ENCODE peak calls at places on chromosomes 13 and 19, in seven cellular contexts. One of them, this sample, is unnamed.

GRCh38 chr19:15269806-15270205 is 37.6 kb upstream of the EPHX3 start:
- DNase-seq in foreskin fibroblast: no peak
- DNase-seq in AG10803: no peak
- DNase-seq in WTC11: no peak
- DNase-seq in glutamatergic neuron: no peak
- DNase-seq in uterus: no peak
- DNase-seq in astrocyte of the spinal cord: no peak
- DNase-seq in this sample: no peak

GRCh38 chr13:46757640-46758039 is 39.3 kb downstream of the ESD start:
- DNase-seq in uterus: no peak
- DNase-seq in AG10803: no peak
- DNase-seq in astrocyte of the spinal cord: no peak
- DNase-seq in foreskin fibroblast: no peak
- DNase-seq in WTC11: no peak
- DNase-seq in glutamatergic neuron: no peak
- DNase-seq in this sample: no peak

GRCh38 chr19:46015961-46016425 is 6.9 kb downstream of the PGLYRP1 start:
- DNase-seq in foreskin fibroblast: no peak
- DNase-seq in glutamatergic neuron: peak
- DNase-seq in astrocyte of the spinal cord: no peak
- DNase-seq in uterus: no peak
- DNase-seq in WTC11: no peak
- DNase-seq in AG10803: no peak
- DNase-seq in this sample: no peak

GRCh38 chr13:66831317-66831716 is 398.8 kb downstream of the PCDH9 start:
- DNase-seq in foreskin fibroblast: no peak
- DNase-seq in WTC11: no peak
- DNase-seq in AG10803: no peak
- DNase-seq in astrocyte of the spinal cord: no peak
- DNase-seq in glutamatergic neuron: no peak
- DNase-seq in uterus: no peak
- DNase-seq in this sample: no peak

GRCh38 chr19:50669319-50670101 is 20.3 kb downstream of the C19orf81 start:
- DNase-seq in astrocyte of the spinal cord: peak
- DNase-seq in WTC11: no peak
- DNase-seq in AG10803: peak
- DNase-seq in uterus: no peak
- DNase-seq in foreskin fibroblast: peak
- DNase-seq in glutamatergic neuron: peak
- DNase-seq in this sample: no peak

GRCh38 chr19:27861411-27861975 is 1351.5 kb downstream of the UQCRFS1 start:
- DNase-seq in uterus: no peak
- DNase-seq in foreskin fibroblast: no peak
- DNase-seq in astrocyte of the spinal cord: no peak
- DNase-seq in WTC11: no peak
- DNase-seq in AG10803: no peak
- DNase-seq in glutamatergic neuron: no peak
- DNase-seq in this sample: no peak

GRCh38 chr19:16051254-16052025 is 24.9 kb upstream of the TPM4 start:
- DNase-seq in foreskin fibroblast: no peak
- DNase-seq in WTC11: no peak
- DNase-seq in AG10803: no peak
- DNase-seq in glutamatergic neuron: no peak
- DNase-seq in astrocyte of the spinal cord: no peak
- DNase-seq in uterus: no peak
- DNase-seq in this sample: no peak

GRCh38 chr19:3292958-3293529 is 68.6 kb downstream of the CELF5 start:
- DNase-seq in WTC11: no peak
- DNase-seq in foreskin fibroblast: no peak
- DNase-seq in AG10803: no peak
- DNase-seq in uterus: no peak
- DNase-seq in astrocyte of the spinal cord: no peak
- DNase-seq in glutamatergic neuron: no peak
- DNase-seq in this sample: no peak

GRCh38 chr19:16228637-16229321 is 31.1 kb downstream of the AP1M1 start:
- DNase-seq in glutamatergic neuron: no peak
- DNase-seq in astrocyte of the spinal cord: no peak
- DNase-seq in AG10803: no peak
- DNase-seq in WTC11: no peak
- DNase-seq in uterus: no peak
- DNase-seq in foreskin fibroblast: no peak
- DNase-seq in this sample: no peak

GRCh38 chr19:39514840-39515550 is at the start of gene SELENOV:
- DNase-seq in glutamatergic neuron: peak
- DNase-seq in astrocyte of the spinal cord: no peak
- DNase-seq in WTC11: peak
- DNase-seq in AG10803: no peak
- DNase-seq in uterus: no peak
- DNase-seq in foreskin fibroblast: no peak
- DNase-seq in this sample: no peak

GRCh38 chr13:98959775-98960325 is 18.0 kb downstream of the DOCK9 start:
- DNase-seq in glutamatergic neuron: no peak
- DNase-seq in foreskin fibroblast: no peak
- DNase-seq in astrocyte of the spinal cord: no peak
- DNase-seq in WTC11: no peak
- DNase-seq in AG10803: no peak
- DNase-seq in uterus: no peak
- DNase-seq in this sample: no peak

GRCh38 chr13:27770809-27771208 is 21.5 kb upstream of the GSX1 start:
- DNase-seq in glutamatergic neuron: peak
- DNase-seq in foreskin fibroblast: no peak
- DNase-seq in AG10803: peak
- DNase-seq in WTC11: peak
- DNase-seq in astrocyte of the spinal cord: no peak
- DNase-seq in uterus: no peak
- DNase-seq in this sample: peak

GRCh38 chr19:55461974-55462628 is 659 bp upstream of the ISOC2 start:
- DNase-seq in AG10803: no peak
- DNase-seq in astrocyte of the spinal cord: peak
- DNase-seq in uterus: no peak
- DNase-seq in foreskin fibroblast: no peak
- DNase-seq in glutamatergic neuron: no peak
- DNase-seq in WTC11: no peak
- DNase-seq in this sample: no peak

GRCh38 chr13:80337011-80337688 is 3.8 kb downstream of the SPRY2 start:
- DNase-seq in astrocyte of the spinal cord: no peak
- DNase-seq in AG10803: no peak
- DNase-seq in WTC11: no peak
- DNase-seq in uterus: no peak
- DNase-seq in glutamatergic neuron: peak
- DNase-seq in foreskin fibroblast: no peak
- DNase-seq in this sample: no peak

GRCh38 chr19:34994643-34995471 is 5.3 kb upstream of the GRAMD1A start:
- DNase-seq in glutamatergic neuron: no peak
- DNase-seq in WTC11: no peak
- DNase-seq in uterus: no peak
- DNase-seq in foreskin fibroblast: no peak
- DNase-seq in AG10803: no peak
- DNase-seq in astrocyte of the spinal cord: no peak
- DNase-seq in this sample: no peak

GRCh38 chr19:54062643-54063042 is 1.1 kb downstream of the VSTM1 start:
- DNase-seq in foreskin fibroblast: no peak
- DNase-seq in uterus: no peak
- DNase-seq in AG10803: no peak
- DNase-seq in astrocyte of the spinal cord: no peak
- DNase-seq in glutamatergic neuron: no peak
- DNase-seq in WTC11: no peak
- DNase-seq in this sample: no peak

GRCh38 chr19:41541990-41542584 is 33.9 kb upstream of the CEACAM21 start:
- DNase-seq in glutamatergic neuron: peak
- DNase-seq in uterus: peak
- DNase-seq in WTC11: peak
- DNase-seq in AG10803: peak
- DNase-seq in astrocyte of the spinal cord: peak
- DNase-seq in foreskin fibroblast: no peak
- DNase-seq in this sample: peak

GRCh38 chr13:25525884-25526283 is 154.1 kb downstream of the ATP8A2 start:
- DNase-seq in AG10803: no peak
- DNase-seq in glutamatergic neuron: no peak
- DNase-seq in astrocyte of the spinal cord: no peak
- DNase-seq in WTC11: no peak
- DNase-seq in uterus: no peak
- DNase-seq in foreskin fibroblast: no peak
- DNase-seq in this sample: no peak

GRCh38 chr13:25528266-25528665 is 156.5 kb downstream of the ATP8A2 start:
- DNase-seq in foreskin fibroblast: no peak
- DNase-seq in uterus: no peak
- DNase-seq in WTC11: no peak
- DNase-seq in astrocyte of the spinal cord: no peak
- DNase-seq in glutamatergic neuron: no peak
- DNase-seq in AG10803: no peak
- DNase-seq in this sample: no peak

DNA sequence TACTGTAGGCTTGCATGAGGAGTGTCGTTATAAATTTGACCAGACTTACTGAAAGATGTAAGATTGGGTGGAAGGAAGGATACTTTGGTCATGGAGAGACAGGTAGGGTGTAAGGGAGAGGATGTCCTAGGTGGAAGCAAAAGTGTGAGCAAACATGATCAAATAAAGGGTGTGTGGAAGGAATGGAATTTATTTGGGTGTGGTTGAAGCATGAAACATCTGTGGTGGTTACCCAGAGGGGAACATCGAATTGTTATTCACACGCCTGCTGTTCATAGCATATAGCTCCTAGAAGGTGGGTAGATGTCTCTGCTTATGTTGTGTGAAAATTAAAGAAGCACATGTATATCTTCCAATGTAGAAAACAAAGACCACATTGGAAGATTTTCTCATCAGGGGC is 157.7 kb downstream of the ATP8A2 start:
- DNase-seq in uterus: no peak
- DNase-seq in astrocyte of the spinal cord: no peak
- DNase-seq in foreskin fibroblast: no peak
- DNase-seq in glutamatergic neuron: no peak
- DNase-seq in WTC11: no peak
- DNase-seq in AG10803: no peak
- DNase-seq in this sample: no peak
- TF ChIP-seq CTCF in uterus: no peak
- TF ChIP-seq CTCF in astrocyte of the spinal cord: no peak
- TF ChIP-seq CTCF in foreskin fibroblast: no peak
- TF ChIP-seq CTCF in glutamatergic neuron: no peak
- TF ChIP-seq CTCF in WTC11: no peak
- TF ChIP-seq CTCF in AG10803: no peak
- TF ChIP-seq CTCF in this sample: no peak

DNA sequence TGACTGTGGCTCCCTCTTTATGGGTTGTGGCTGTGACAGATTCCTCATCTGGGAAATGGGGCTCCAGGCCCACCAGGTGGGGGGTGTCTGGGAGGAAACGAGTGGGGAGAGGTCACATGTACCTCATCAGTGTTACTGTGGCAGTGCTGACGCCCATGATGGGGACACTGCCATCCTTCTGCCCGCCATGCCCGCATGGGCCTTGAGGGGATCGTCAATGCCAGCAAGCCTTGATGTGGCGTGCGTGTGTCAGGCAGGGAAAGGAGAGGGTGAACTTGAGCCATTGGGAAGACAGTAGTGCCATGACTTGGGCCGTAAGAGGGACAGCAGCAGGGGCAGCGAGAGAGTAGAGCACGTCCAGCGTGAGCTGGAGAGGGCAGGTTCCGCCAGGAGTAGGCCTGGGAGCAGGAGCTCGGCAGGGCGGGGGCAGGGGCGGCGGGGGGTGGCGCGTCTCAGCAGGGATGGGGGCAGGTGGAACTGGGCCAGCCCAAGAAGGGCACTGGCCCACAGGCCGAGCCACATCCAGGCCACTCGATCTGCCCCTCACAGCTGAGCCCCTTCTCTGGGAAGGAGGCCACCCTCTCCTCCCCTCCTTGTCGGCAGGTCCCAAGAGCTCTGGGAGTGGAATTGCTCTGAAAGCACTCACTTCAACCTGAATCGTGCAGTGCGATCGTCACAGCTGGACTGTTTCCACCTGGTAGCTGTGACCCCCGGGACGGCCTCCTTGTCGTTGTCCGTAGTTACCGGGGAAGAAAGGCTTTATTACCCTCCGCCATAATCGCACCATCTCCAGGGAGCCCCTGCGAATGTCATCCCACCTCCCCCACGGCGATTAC is 9.9 kb downstream of the KLHL26 start:
- DNase-seq in WTC11: no peak
- DNase-seq in glutamatergic neuron: peak
- DNase-seq in astrocyte of the spinal cord: no peak
- DNase-seq in foreskin fibroblast: no peak
- DNase-seq in uterus: no peak
- DNase-seq in AG10803: no peak
- DNase-seq in this sample: no peak
- TF ChIP-seq CTCF in WTC11: no peak
- TF ChIP-seq CTCF in glutamatergic neuron: no peak
- TF ChIP-seq CTCF in astrocyte of the spinal cord: no peak
- TF ChIP-seq CTCF in foreskin fibroblast: no peak
- TF ChIP-seq CTCF in uterus: no peak
- TF ChIP-seq CTCF in AG10803: no peak
- TF ChIP-seq CTCF in this sample: no peak

DNA sequence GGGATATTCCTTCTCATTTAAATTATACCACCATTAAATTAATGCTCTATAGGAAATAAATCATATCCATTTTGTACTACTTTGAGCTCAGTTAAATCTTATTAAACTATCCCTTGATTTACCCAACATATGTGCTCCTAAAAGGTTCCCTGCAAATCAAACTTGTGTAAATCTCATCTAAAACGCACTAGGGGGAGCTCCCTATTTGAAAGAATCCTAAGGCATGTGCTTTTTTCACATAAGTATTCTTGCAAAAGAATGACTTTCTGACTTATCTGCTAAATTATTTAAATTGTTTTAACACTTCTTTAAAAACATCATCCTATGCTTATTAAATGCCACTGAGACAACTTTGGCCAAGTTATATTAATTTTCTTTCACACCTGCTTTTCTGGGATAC is 7.9 kb downstream of the INTS6 start:
- DNase-seq in AG10803: peak
- DNase-seq in glutamatergic neuron: no peak
- DNase-seq in uterus: no peak
- DNase-seq in foreskin fibroblast: peak
- DNase-seq in astrocyte of the spinal cord: peak
- DNase-seq in WTC11: no peak
- DNase-seq in this sample: peak
- TF ChIP-seq CTCF in AG10803: peak
- TF ChIP-seq CTCF in glutamatergic neuron: no peak
- TF ChIP-seq CTCF in uterus: peak
- TF ChIP-seq CTCF in foreskin fibroblast: peak
- TF ChIP-seq CTCF in astrocyte of the spinal cord: peak
- TF ChIP-seq CTCF in WTC11: no peak
- TF ChIP-seq CTCF in this sample: peak

DNA sequence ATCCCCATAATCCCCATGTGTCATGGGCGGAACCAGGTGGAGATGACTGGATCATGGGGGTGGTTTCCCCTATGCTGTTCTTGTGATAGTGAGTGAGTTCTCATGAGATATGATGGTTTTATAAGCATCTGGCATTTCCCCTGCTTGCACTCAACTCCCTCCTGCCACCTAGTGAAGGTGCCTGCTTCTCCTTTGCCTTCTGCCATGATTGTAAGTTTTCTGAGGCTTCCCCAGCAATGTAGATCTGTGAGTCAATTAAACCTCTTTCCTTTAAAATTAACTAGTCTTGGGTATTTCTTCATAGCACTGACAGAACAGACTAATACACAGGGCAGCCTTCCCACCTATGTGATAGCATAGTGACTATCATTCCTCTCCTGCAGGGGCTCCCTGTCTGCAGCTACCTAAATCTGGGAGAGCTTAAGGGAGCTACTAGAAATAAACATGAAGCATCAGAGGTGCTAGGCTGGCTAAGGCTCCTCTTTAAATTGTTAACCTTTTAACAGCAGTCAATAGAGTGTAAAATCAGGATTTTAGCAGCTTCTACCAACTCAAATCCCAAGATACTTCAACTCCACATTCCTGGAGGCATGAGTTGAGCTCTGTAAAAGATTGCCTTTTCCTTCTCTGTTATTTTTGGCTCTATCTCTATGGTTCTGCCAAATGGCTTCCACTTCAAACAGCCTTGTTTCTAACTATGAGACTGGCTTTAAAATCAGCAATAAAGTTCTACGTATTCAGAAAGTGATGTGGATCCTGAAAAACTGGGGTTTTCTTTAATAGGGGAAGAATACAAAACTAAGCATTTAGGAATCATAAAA is 112.3 kb downstream of the VWA8 start:
- DNase-seq in glutamatergic neuron: no peak
- DNase-seq in uterus: no peak
- DNase-seq in AG10803: peak
- DNase-seq in foreskin fibroblast: no peak
- DNase-seq in astrocyte of the spinal cord: peak
- DNase-seq in WTC11: no peak
- DNase-seq in this sample: no peak
- TF ChIP-seq CTCF in glutamatergic neuron: no peak
- TF ChIP-seq CTCF in uterus: no peak
- TF ChIP-seq CTCF in AG10803: no peak
- TF ChIP-seq CTCF in foreskin fibroblast: peak
- TF ChIP-seq CTCF in astrocyte of the spinal cord: peak
- TF ChIP-seq CTCF in WTC11: no peak
- TF ChIP-seq CTCF in this sample: peak

This sample was measured in HFFc6.